ENCODE peak calls at places on chromosomes 5 and 9, in four cellular contexts. C is NCI-H524, M is AG09319, D is tibial nerve. Z is an unnamed sample.

GRCh38 chr9:105173306-105173705 is 71.1 kb upstream of the SLC44A1 start:
- DNase-seq in C (no peak), M (no peak), D (no peak), Z (no peak)

GRCh38 chr5:142544946-142545652 is 140.8 kb downstream of the FGF1 start:
- DNase-seq in C (no peak), M (no peak), D (no peak), Z (no peak)

GRCh38 chr9:136944094-136944518 is 432 bp downstream of the FBXW5 start:
- DNase-seq in C (no peak), M (peak; percentile 32), D (peak; percentile 14), Z (no peak)

GRCh38 chr9:133795049-133795448 is 56.9 kb upstream of the SARDH start:
- DNase-seq in C (no peak), M (no peak), D (no peak), Z (no peak)

GRCh38 chr9:98502976-98503325 is 205.8 kb downstream of the GABBR2 start:
- DNase-seq in C (no peak), M (peak; percentile 10), D (no peak), Z (no peak)

GRCh38 chr5:127567026-127567768 is 49.8 kb downstream of the PRRC1 start:
- DNase-seq in C (no peak), M (no peak), D (no peak), Z (no peak)

GRCh38 chr5:8516356-8516755 is 647.4 kb downstream of the MTRR start:
- DNase-seq in C (no peak), M (no peak), D (no peak), Z (no peak)

GRCh38 chr5:103929310-103930003 is 366.9 kb upstream of the NUDT12 start:
- DNase-seq in C (no peak), M (no peak), D (no peak), Z (no peak)

GRCh38 chr5:103862398-103862797 is 299.8 kb upstream of the NUDT12 start:
- DNase-seq in C (no peak), M (no peak), D (no peak), Z (no peak)

GRCh38 chr5:119274767-119275130 is 81.1 kb upstream of the TNFAIP8 start:
- DNase-seq in C (no peak), M (no peak), D (no peak), Z (no peak)

GRCh38 chr5:84292788-84293653 is 91.7 kb downstream of the EDIL3 start:
- DNase-seq in C (no peak), M (no peak), D (no peak), Z (no peak)

GRCh38 chr9:127583605-127584053 is 28.4 kb upstream of the STXBP1 start:
- DNase-seq in C (no peak), M (no peak), D (no peak), Z (no peak)

GRCh38 chr5:80360914-80361444 is 41.2 kb downstream of the SPZ1 start:
- DNase-seq in C (no peak), M (no peak), D (no peak), Z (no peak)